ENCODE peak calls at places on chromosomes 13 and 19, in nine cellular contexts. M is activated CD4-positive, alpha-beta T cell treated with anti-CD3 and anti-CD28 coated beads for 48 hours; Q is activated gamma-delta T cell treated with anti-CD3 and anti-CD28 coated beads, Interleukin-2, amount 50 U/mL, for 16 hours; U is mesothelial cell of epicardium; D is M059J; J is IMR-90; I is DMS79; Z is BE2C; G is CD8-positive, alpha-beta T cell. C is an unnamed sample.

GRCh38 chr19:2594319-2594718 is 108.2 kb downstream of the GNG7 start:
- DNase-seq in D (no peak), G (no peak), M (no peak), U (no peak), Z (no peak), J (no peak), Q (no peak), I (no peak), C (no peak)

GRCh38 chr19:40416918-40417713 is 3.9 kb upstream of the PRX start:
- DNase-seq in I (no peak), Z (no peak), J (peak; percentile 35), G (no peak), M (peak; percentile 23), U (no peak), D (peak; percentile 70), Q (no peak), C (peak; percentile 21)

GRCh38 chr19:57815247-57816075 is 748 bp upstream of the ZNF552 start:
- DNase-seq in Q (no peak), M (no peak), Z (no peak), J (no peak), G (no peak), I (no peak), U (no peak), D (no peak), C (no peak)

GRCh38 chr19:1392407-1392806 is 8.7 kb downstream of the NDUFS7 start:
- DNase-seq in I (no peak), D (no peak), M (no peak), G (no peak), Z (no peak), J (no peak), Q (no peak), U (no peak), C (no peak)

GRCh38 chr19:18158471-18158870 is 5.5 kb downstream of the PIK3R2 start:
- DNase-seq in J (no peak), Q (no peak), Z (no peak), U (no peak), M (no peak), G (no peak), D (no peak), I (no peak), C (no peak)

GRCh38 chr19:54388001-54388802 is 23.5 kb upstream of the LAIR1 start:
- DNase-seq in M (peak; percentile 41), U (no peak), Q (no peak), Z (no peak), G (peak; percentile 41), I (no peak), D (no peak), J (no peak), C (peak; percentile 94)

GRCh38 chr19:54469496-54469934 is 3.6 kb downstream of the CDC42EP5 start:
- DNase-seq in G (no peak), Q (no peak), D (no peak), Z (no peak), M (no peak), I (no peak), U (no peak), J (no peak), C (no peak)

GRCh38 chr13:49494645-49495044 is 1.1 kb upstream of the PHF11 start:
- DNase-seq in U (no peak), Z (no peak), M (no peak), G (no peak), D (peak; percentile 27), Q (no peak), J (no peak), I (no peak), C (peak; percentile 31)

GRCh38 chr19:7618366-7618765 is 11.0 kb downstream of the XAB2 start:
- DNase-seq in G (no peak), Q (no peak), D (no peak), J (no peak), M (no peak), I (no peak), U (no peak), Z (peak; percentile 90), C (no peak)

GRCh38 chr19:18452386-18452785 is 14.5 kb upstream of the ISYNA1 start:
- DNase-seq in D (no peak), I (no peak), J (no peak), M (no peak), Z (no peak), Q (no peak), G (no peak), U (no peak), C (no peak)

GRCh38 chr13:34247596-34247995 is 429.6 kb downstream of the RFC3 start:
- DNase-seq in G (no peak), Q (no peak), I (peak; percentile 78), M (no peak), Z (no peak), U (no peak), J (no peak), D (no peak), C (no peak)